ENCODE peak calls at places on chromosomes 3 and 15, in ten cellular contexts. G is neural crest cell, K is K562, E is left ventricle myocardium inferior, C is upper lobe of right lung, O is Calu3, X is spleen, D is AG10803, J is transverse colon, P is GM23338. I is an unnamed sample.

GRCh38 chr15:52121896-52122295 is 9.3 kb upstream of the BCL2L10 start:
- DNase-seq in G (no peak), K (no peak), E (no peak), C (no peak), O (no peak), X (no peak), D (no peak), J (no peak), P (no peak), I (no peak)

GRCh38 chr15:63492541-63493077 is 11.8 kb upstream of the USP3 start:
- DNase-seq in G (no peak), K (no peak), E (no peak), C (no peak), O (no peak), X (no peak), D (peak), J (no peak), P (no peak), I (no peak)

GRCh38 chr15:88108991-88109390 is 147.5 kb downstream of the NTRK3 start:
- DNase-seq in G (no peak), K (no peak), E (no peak), C (no peak), O (no peak), X (no peak), D (no peak), J (no peak), P (no peak), I (no peak)

GRCh38 chr3:141940204-141940776 is 63.8 kb downstream of the ATP1B3 start:
- DNase-seq in G (no peak), K (no peak), E (no peak), C (no peak), O (peak), X (peak), D (peak), J (peak), P (peak), I (no peak)

GRCh38 chr3:66499881-66500574 is 794 bp downstream of the LRIG1 start:
- DNase-seq in G (peak), K (no peak), E (peak), C (peak), O (peak), X (peak), D (peak), J (peak), P (no peak), I (peak)

GRCh38 chr3:68007621-68008226 is 353.3 kb upstream of the SUCLG2 start:
- DNase-seq in G (peak), K (no peak), E (no peak), C (no peak), O (peak), X (no peak), D (no peak), J (no peak), P (peak), I (peak)

GRCh38 chr15:75531041-75531450 is 48.1 kb downstream of the PTPN9 start:
- DNase-seq in G (no peak), K (no peak), E (peak), C (no peak), O (no peak), X (no peak), D (peak), J (peak), P (no peak), I (no peak)

GRCh38 chr15:71447328-71448250 is 332.3 kb downstream of the THSD4 start:
- DNase-seq in G (no peak), K (no peak), E (no peak), C (no peak), O (peak), X (no peak), D (peak), J (no peak), P (no peak), I (no peak)

GRCh38 chr15:47565986-47566385 is 151.3 kb upstream of the SEMA6D start:
- DNase-seq in G (no peak), K (no peak), E (no peak), C (no peak), O (no peak), X (no peak), D (no peak), J (no peak), P (no peak), I (no peak)

GRCh38 chr3:79618883-79619282 is 148.9 kb downstream of the ROBO1 start:
- DNase-seq in G (no peak), K (no peak), E (no peak), C (no peak), O (no peak), X (no peak), D (no peak), J (no peak), P (peak), I (no peak)

GRCh38 chr15:59814409-59814808 is 125.3 kb upstream of the BNIP2 start:
- DNase-seq in G (no peak), K (no peak), E (no peak), C (no peak), O (no peak), X (no peak), D (no peak), J (no peak), P (no peak), I (no peak)

GRCh38 chr15:59817834-59818233 is 128.7 kb upstream of the BNIP2 start:
- DNase-seq in G (no peak), K (no peak), E (no peak), C (no peak), O (no peak), X (no peak), D (no peak), J (no peak), P (no peak), I (no peak)

GRCh38 chr15:59819047-59819446 is 129.9 kb upstream of the BNIP2 start:
- DNase-seq in G (no peak), K (no peak), E (no peak), C (no peak), O (peak), X (no peak), D (no peak), J (no peak), P (no peak), I (no peak)
- TF ChIP-seq CTCF in G (no peak), K (no peak), E (no peak), C (no peak), O (no peak), X (no peak), D (no peak), J (no peak), P (peak), I (no peak)

GRCh38 chr15:45200001-45200798 is 12.4 kb upstream of the SHF start:
- DNase-seq in G (peak), K (peak), E (peak), C (peak), O (peak), X (peak), D (peak), J (peak), P (peak), I (peak)

GRCh38 chr15:45198337-45199135 is 10.8 kb upstream of the SHF start:
- DNase-seq in G (peak), K (peak), E (peak), C (peak), O (peak), X (peak), D (peak), J (peak), P (peak), I (peak)

GRCh38 chr15:45197512-45197911 is 9.7 kb upstream of the SHF start:
- DNase-seq in G (no peak), K (no peak), E (no peak), C (no peak), O (no peak), X (no peak), D (no peak), J (no peak), P (no peak), I (no peak)

GRCh38 chr15:45200799-45201556 is 13.2 kb upstream of the SHF start:
- DNase-seq in G (peak), K (peak), E (peak), C (peak), O (peak), X (peak), D (peak), J (peak), P (peak), I (peak)

DNA sequence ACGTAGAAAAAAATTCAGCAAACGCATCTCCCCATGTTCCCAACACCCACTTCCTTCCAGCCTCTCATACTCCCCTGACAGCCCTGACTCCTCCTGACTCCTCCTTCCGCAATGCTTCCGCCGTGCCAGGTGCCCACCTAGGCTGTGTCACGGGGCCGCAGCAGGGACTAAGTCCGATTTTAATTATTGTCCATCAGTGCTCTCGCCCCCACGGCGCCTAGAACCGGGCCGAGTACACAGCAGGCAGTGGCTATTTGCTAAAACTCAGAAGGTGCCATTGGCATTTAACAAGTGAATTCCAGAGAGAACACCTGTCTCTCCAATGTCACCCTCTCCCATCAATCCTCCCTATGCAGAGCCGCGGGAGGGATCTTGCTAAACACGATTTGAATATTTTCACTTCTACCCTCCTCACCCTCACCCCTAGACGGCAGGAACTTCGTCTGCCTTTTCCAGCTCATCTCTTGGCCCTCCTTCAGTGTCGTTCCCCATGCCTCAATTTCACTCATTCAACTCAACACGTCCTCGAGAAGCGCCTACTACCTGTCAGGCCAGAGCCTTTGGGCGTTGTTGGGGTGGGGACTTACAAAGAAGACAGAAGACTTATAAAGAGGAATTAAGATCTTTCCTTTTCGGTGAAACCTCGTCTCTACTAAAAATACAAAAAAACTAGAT is 11.5 kb upstream of the SHF start:
- DNase-seq in G (peak), K (peak), E (no peak), C (no peak), O (no peak), X (no peak), D (no peak), J (peak), P (peak), I (no peak)
- TF ChIP-seq CTCF in G (no peak), K (no peak), E (peak), C (no peak), O (no peak), X (no peak), D (no peak), J (no peak), P (no peak), I (no peak)

GRCh38 chr3:51390600-51391074 is 448 bp upstream of the RBM15B start:
- DNase-seq in G (no peak), K (no peak), E (no peak), C (no peak), O (no peak), X (no peak), D (no peak), J (no peak), P (peak), I (no peak)
- TF ChIP-seq CTCF in G (no peak), K (no peak), E (no peak), C (no peak), O (no peak), X (peak), D (peak), J (no peak), P (no peak), I (peak)

DNA sequence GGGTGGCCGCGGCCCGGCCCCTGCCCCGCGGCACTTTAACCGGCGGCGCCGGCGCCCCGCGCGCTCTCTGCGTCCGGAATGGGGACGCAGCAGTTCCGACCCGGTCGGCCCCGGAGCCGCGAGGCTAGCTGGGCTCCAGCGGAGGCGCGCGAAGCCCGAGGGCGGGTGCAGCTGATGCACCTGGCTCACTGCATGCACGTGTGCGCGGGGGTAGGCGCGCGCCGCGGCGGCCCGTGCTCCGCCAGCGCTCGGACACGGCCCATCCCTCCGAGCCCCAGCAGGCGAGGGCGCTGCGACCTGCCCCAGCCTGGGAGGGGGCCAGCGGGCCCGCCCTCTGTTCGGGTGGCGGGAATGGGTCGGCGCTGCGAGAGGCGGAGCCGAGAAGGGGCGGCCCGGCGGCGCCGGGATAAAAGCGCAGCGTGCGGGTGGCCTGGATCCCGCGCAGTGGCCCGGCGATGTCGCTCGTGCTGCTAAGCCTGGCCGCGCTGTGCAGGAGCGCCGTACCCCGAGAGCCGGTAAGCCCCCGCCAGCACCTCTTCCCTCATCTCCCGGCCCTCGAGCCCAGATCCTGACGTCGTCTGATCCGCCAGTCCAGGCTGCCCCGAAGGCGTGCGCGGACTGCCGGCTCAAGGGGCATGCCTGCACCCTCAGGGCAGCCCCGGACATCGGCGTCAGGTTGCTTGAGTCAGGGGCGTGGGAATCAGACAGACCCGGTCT is at the start of the genes CHDH and IL17RB:
- DNase-seq in G (peak), K (peak), E (peak), C (peak), O (peak), X (peak), D (no peak), J (peak), P (peak), I (peak)
- TF ChIP-seq CTCF in G (no peak), K (no peak), E (no peak), C (no peak), O (no peak), X (no peak), D (no peak), J (no peak), P (peak), I (no peak)

DNA sequence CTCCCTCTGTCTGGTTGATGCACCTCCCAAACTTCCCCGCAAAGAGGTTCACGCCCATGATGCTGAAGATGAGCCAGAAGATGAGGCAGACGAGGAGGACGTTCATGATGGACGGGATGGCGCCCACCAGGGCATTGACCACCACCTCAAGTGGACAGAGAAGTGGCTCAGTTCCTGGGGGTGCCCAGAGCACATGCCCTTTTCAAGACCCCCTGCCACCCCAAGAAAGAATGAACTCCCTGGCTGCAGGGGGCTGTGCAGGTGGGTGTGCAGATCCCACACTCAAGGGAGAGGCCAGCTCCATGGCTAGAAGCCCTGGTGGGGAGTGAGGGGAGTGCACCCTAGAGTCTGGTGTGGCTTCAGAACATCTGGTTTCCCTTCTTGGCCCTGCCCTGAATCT is 64.1 kb downstream of the EXOG start:
- DNase-seq in G (no peak), K (no peak), E (no peak), C (peak), O (no peak), X (peak), D (no peak), J (peak), P (no peak), I (no peak)
- TF ChIP-seq CTCF in G (no peak), K (peak), E (peak), C (no peak), O (no peak), X (no peak), D (no peak), J (no peak), P (no peak), I (peak)

GRCh38 chr3:103437850-103438249 is 1003.0 kb downstream of the ZPLD1 start:
- DNase-seq in G (no peak), K (no peak), E (no peak), C (no peak), O (no peak), X (no peak), D (no peak), J (no peak), P (no peak), I (no peak)

DNA sequence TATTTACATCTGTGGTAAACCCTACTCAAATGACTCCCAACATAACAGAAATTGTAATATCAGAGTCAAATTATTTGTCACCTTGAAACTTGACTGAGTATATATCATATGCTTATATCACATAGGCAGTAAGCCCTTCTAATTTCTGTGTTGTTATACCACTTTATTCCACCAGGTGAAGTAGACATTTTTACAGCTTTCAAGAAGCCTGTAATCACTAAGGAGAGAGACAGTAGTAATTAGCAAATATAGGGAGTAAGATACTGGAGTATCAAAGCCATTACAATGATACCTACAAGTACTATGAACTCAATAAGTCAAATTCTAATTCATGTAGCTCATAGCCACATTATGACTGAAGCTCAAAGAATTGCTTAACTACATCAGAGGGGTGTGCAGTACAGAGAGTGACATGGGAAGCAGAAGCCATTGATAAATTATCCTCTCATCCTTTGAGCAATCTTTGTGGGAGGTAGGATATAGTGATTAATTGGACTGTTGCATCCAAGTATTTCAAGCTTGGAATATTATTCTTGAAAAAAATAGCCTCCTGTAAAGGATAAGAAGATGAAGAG is 1005.8 kb downstream of the ZPLD1 start:
- DNase-seq in G (no peak), K (no peak), E (no peak), C (no peak), O (no peak), X (no peak), D (no peak), J (no peak), P (peak), I (no peak)
- TF ChIP-seq CTCF in G (peak), K (no peak), E (no peak), C (peak), O (peak), X (no peak), D (peak), J (no peak), P (no peak), I (peak)

I was measured in endothelial cell.